ENCODE peak calls at places on chromosomes 1 and 21, in six cellular contexts. O, M, U, B, E and P are unnamed samples. For H3K4me1, the result is how much of the 10 kb centered on the place peaks cover.

GRCh38 chr1:47189844-47190562 is at the start of gene PDZK1IP1:
- DNase-seq in O (peak), M (peak), U (peak), B (no peak), E (peak), P (no peak)

GRCh38 chr1:198267921-198268320 is 111.1 kb downstream of the NEK7 start:
- DNase-seq in O (no peak), M (no peak), U (peak), B (no peak), E (no peak), P (no peak)

GRCh38 chr1:59366352-59366751 is 69.5 kb downstream of the FGGY start:
- DNase-seq in O (no peak), M (no peak), U (peak), B (no peak), E (no peak), P (no peak)

GRCh38 chr1:11042995-11043874 is 3.8 kb downstream of the MASP2 start:
- DNase-seq in O (no peak), M (no peak), U (no peak), B (no peak), E (peak), P (no peak)

GRCh38 chr1:241181471-241181870 is 175.5 kb downstream of the RGS7 start:
- DNase-seq in O (no peak), M (no peak), U (no peak), B (no peak), E (no peak), P (no peak)

GRCh38 chr1:223833948-223834347 is 11.8 kb downstream of the TP53BP2 start:
- DNase-seq in O (no peak), M (no peak), U (no peak), B (no peak), E (no peak), P (no peak)

GRCh38 chr1:109113787-109114568 is at the start of gene ELAPOR1:
- DNase-seq in O (peak), M (peak), U (peak), B (peak), E (no peak), P (peak)

GRCh38 chr1:32989160-32989894 is 24.7 kb upstream of the RNF19B start:
- DNase-seq in O (peak), M (no peak), U (peak), B (no peak), E (peak), P (no peak)

GRCh38 chr1:231844986-231845502 is 218.5 kb downstream of the DISC1 start:
- DNase-seq in O (no peak), M (no peak), U (peak), B (no peak), E (no peak), P (no peak)

GRCh38 chr1:243731974-243732373 is 118.1 kb downstream of the AKT3 start:
- DNase-seq in O (no peak), M (no peak), U (peak), B (no peak), E (no peak), P (no peak)

GRCh38 chr1:11335417-11336070 is 62.5 kb downstream of the UBIAD1 start:
- DNase-seq in O (no peak), M (no peak), U (no peak), B (no peak), E (no peak), P (peak)

GRCh38 chr1:37998913-37999433 is 6.3 kb downstream of the FHL3 start:
- DNase-seq in O (no peak), M (no peak), U (no peak), B (no peak), E (peak), P (no peak)

GRCh38 chr1:42046772-42047552 is 106.2 kb upstream of the GUCA2B start:
- DNase-seq in O (no peak), M (no peak), U (no peak), B (no peak), E (no peak), P (no peak)

GRCh38 chr1:15260418-15261154 is 13.6 kb downstream of the FHAD1 start:
- DNase-seq in O (no peak), M (no peak), U (peak), B (no peak), E (no peak), P (no peak)

GRCh38 chr1:180793451-180793850 is 119.2 kb upstream of the KIAA1614 start:
- DNase-seq in O (no peak), M (no peak), U (peak), B (no peak), E (no peak), P (no peak)

GRCh38 chr21:45536301-45537081 is 5.7 kb downstream of the SLC19A1 start:
- DNase-seq in O (peak), M (peak), U (no peak), B (no peak), E (peak), P (peak)

GRCh38 chr1:228274452-228275153 is 66.8 kb downstream of the OBSCN start:
- DNase-seq in O (no peak), M (no peak), U (no peak), B (no peak), E (peak), P (no peak)

GRCh38 chr1:181909010-181909409 is 152.5 kb downstream of the ZNF648 start:
- DNase-seq in O (no peak), M (no peak), U (no peak), B (no peak), E (no peak), P (no peak)

GRCh38 chr1:74161494-74161893 is 36.5 kb downstream of the LRRIQ3 start:
- DNase-seq in O (no peak), M (no peak), U (peak), B (no peak), E (no peak), P (no peak)

GRCh38 chr1:80536464-80536863 is 1264.3 kb upstream of the ADGRL2 start:
- DNase-seq in O (no peak), M (peak), U (no peak), B (no peak), E (no peak), P (no peak)

GRCh38 chr1:214379254-214379970 is 98.5 kb downstream of the SMYD2 start:
- DNase-seq in O (no peak), M (no peak), U (no peak), B (no peak), E (no peak), P (no peak)

GRCh38 chr1:183635606-183636333 is at the start of gene ARPC5:
- DNase-seq in O (peak), M (peak), U (peak), B (peak), E (peak), P (peak)

GRCh38 chr1:183636334-183636682 is 725 bp upstream of the ARPC5 start:
- DNase-seq in O (no peak), M (no peak), U (no peak), B (no peak), E (no peak), P (no peak)

GRCh38 chr1:183635112-183635605 is 424 bp downstream of the ARPC5 start:
- DNase-seq in O (peak), M (no peak), U (peak), B (peak), E (peak), P (peak)

GRCh38 chr1:183634429-183635065 is 1.0 kb downstream of the ARPC5 start:
- DNase-seq in O (no peak), M (no peak), U (no peak), B (peak), E (no peak), P (no peak)

DNA sequence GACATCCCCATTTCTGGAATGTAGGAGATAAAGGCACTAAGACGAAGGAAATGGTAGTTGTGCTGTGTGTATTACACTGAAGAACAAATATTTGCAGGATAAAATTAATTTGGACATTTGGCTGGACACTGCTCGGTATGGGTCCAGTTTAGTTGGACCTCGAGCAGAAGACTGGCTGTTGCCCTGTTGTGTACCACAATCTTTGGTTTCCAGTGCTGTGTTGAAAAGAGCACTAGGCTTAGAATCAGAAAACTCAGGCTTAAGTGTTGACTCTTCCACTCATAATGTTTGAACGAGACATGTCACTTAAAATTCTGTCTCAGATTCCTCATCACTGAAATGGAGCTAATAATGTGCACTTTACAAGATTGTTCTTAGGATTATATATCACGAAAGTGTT is 1.2 kb upstream of the ARPC5 start:
- DNase-seq in O (no peak), M (no peak), U (no peak), B (no peak), E (no peak), P (no peak)
- H3K4me3 ChIP-seq in O (peak), M (peak), U (peak), B (no peak), E (no peak), P (peak)

GRCh38 chr21:42169758-42170157 is 49.2 kb upstream of the ABCG1 start:
- DNase-seq in O (no peak), M (no peak), U (no peak), B (no peak), E (no peak), P (no peak)
- H3K27ac ChIP-seq in O (peak), M (no peak), U (no peak), B (no peak), E (no peak), P (no peak)

GRCh38 chr1:8817413-8818324 is at the start of gene RERE:
- DNase-seq in O (peak), M (peak), U (peak), B (peak), E (peak), P (peak)
- H3K4me1 ChIP-seq in O (half or more), M (under half), U (under half), B (under half), E (under half), P (under half)

DNA sequence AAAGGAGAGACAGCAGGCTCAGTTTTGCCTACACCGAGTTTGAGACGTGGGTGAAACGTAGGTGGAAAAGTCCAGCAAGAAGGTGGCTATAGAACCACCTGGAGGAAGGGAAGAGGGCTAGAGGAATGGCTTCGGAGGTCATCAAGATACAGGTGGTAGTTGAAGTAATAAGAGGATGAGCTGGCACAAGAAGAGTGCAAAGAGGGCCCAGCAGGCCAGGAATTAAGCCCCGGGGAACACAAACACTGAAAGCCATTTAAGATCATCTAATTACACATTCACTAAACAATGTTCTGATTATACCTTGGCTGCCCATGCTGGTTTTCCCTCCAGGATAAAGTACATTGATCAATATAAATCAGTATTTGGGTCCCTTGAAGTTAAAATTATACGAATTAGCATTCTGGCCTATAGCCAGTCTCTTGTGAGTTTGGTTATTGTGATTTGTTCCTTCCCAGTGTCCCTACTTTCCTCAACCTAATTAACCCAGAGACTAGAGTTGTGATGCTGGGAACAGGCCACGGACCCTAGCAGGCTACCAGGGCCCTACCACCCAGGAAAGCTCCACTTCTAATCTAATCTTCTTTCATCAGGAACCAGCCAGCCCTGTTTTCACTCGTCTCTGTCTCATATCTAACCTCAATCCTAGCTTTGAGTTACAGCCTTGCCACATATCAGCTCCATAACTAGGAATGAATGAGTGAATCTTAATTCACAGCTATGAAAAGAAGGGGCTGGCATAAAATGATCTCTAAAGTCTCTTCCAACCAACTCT is 26.4 kb upstream of the PPP1R15B start:
- DNase-seq in O (no peak), M (no peak), U (no peak), B (no peak), E (no peak), P (no peak)
- H3K4me3 ChIP-seq in O (no peak), M (no peak), U (no peak), B (no peak), E (no peak), P (no peak)

GRCh38 chr1:40796939-40797667 is 13.5 kb downstream of the KCNQ4 start:
- DNase-seq in O (no peak), M (no peak), U (peak), B (no peak), E (peak), P (no peak)
- H3K27ac ChIP-seq in O (peak), M (no peak), U (no peak), B (no peak), E (peak), P (no peak)

GRCh38 chr1:53154859-53155438 is 12.5 kb upstream of the SLC1A7 start:
- DNase-seq in O (no peak), M (no peak), U (no peak), B (no peak), E (no peak), P (no peak)
- H3K4me1 ChIP-seq in O (under half), M (under half), U (under half), B (under half), E (under half), P (under half)

GRCh38 chr1:43707191-43708005 is at the start of gene ST3GAL3:
- DNase-seq in O (peak), M (peak), U (peak), B (peak), E (peak), P (peak)

GRCh38 chr1:43705334-43705733 is 2.0 kb upstream of the ST3GAL3 start:
- DNase-seq in O (no peak), M (no peak), U (no peak), B (no peak), E (no peak), P (no peak)

GRCh38 chr1:43706598-43707190 is 642 bp upstream of the ST3GAL3 start:
- DNase-seq in O (no peak), M (peak), U (peak), B (peak), E (no peak), P (no peak)

GRCh38 chr1:43704838-43705237 is 2.5 kb upstream of the ST3GAL3 start:
- DNase-seq in O (no peak), M (no peak), U (peak), B (no peak), E (no peak), P (no peak)

DNA sequence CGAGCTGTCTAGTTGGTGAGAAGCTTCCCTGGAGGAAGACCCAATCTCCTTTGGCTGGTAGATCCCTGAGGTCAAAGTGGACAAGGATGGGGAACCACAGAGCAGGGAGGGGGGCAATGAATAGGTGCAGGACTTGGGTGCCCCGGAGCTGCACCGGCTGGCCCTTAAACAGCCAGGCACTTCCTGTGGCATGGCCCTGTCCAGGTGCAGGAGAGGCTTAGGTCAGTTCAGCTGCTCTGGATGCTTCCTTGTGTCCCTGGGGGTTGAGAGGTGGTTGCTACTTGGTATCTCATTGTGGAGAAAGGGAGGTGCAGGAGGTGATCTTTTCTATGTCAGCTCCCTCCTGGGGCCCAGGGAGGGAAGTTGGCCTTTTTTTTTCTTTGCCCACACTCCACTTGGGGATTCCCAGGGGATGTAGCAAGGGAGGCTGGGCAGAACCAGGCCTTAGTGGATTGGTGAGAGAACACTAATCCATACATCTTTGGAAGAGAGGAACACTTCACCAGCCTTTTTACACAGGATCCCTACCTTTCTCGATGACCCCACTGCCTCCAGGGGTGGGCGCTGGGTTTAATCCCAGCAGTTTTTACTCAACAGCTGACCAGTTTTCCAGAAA is 1.2 kb upstream of the ST3GAL3 start:
- DNase-seq in O (no peak), M (peak), U (no peak), B (no peak), E (no peak), P (no peak)
- H3K4me3 ChIP-seq in O (peak), M (peak), U (peak), B (peak), E (no peak), P (peak)

GRCh38 chr1:155681776-155682175 is 6.8 kb downstream of the YY1AP1 start:
- DNase-seq in O (no peak), M (no peak), U (no peak), B (no peak), E (no peak), P (no peak)
- H3K27ac ChIP-seq in O (no peak), M (no peak), U (no peak), B (no peak), E (no peak), P (no peak)

GRCh38 chr1:240117930-240118329 is 26.2 kb downstream of the FMN2 start:
- DNase-seq in O (no peak), M (no peak), U (no peak), B (no peak), E (no peak), P (no peak)
- H3K4me1 ChIP-seq in O (under half), M (under half), U (under half), B (under half), E (under half), P (under half)